ENCODE peak calls at places on chromosomes 3 and 15, in six cellular contexts. B is left ventricle myocardium inferior, T is small intestine, U is spleen, P is SK-N-MC, Y is cardiac muscle cell. X is an unnamed sample. For H3K9me3, the result is how much of the 10 kb centered on the place peaks cover.

GRCh38 chr3:135091956-135092355 is 296.9 kb downstream of the EPHB1 start:
- DNase-seq in P (no peak), U (no peak), T (no peak), Y (no peak), B (no peak), X (no peak)

GRCh38 chr3:16132926-16133325 is 41.6 kb upstream of the GALNT15 start:
- DNase-seq in B (peak), P (no peak), Y (no peak), U (no peak), T (no peak), X (no peak)

GRCh38 chr3:72629191-72629611 is 219.0 kb downstream of the SHQ1 start:
- DNase-seq in P (no peak), B (no peak), U (no peak), Y (no peak), T (peak), X (no peak)

GRCh38 chr15:31391687-31392671 is 65.3 kb downstream of the KLF13 start:
- DNase-seq in P (no peak), Y (peak), B (peak), T (peak), U (peak), X (peak)

GRCh38 chr3:8759038-8759755 is 10.2 kb downstream of the OXTR start:
- DNase-seq in U (no peak), T (no peak), P (no peak), B (no peak), Y (no peak), X (no peak)

GRCh38 chr3:17500618-17501017 is 241.8 kb downstream of the TBC1D5 start:
- DNase-seq in U (no peak), Y (no peak), P (no peak), B (no peak), T (no peak), X (no peak)

GRCh38 chr15:84633311-84634227 is 20.5 kb downstream of the WDR73 start:
- DNase-seq in T (peak), B (peak), Y (peak), U (peak), P (no peak), X (peak)

GRCh38 chr3:110542552-110543164 is 529.0 kb upstream of the NECTIN3 start:
- DNase-seq in Y (peak), U (no peak), T (no peak), P (peak), B (no peak), X (no peak)

GRCh38 chr3:67646586-67647234 is 7.7 kb downstream of the SUCLG2 start:
- DNase-seq in P (no peak), B (no peak), T (no peak), U (no peak), Y (no peak), X (no peak)

GRCh38 chr3:104273046-104273649 is 1093.6 kb upstream of the ALCAM start:
- DNase-seq in B (no peak), P (peak), U (no peak), Y (peak), T (no peak), X (no peak)

GRCh38 chr3:49244589-49245205 is 32.3 kb downstream of the C3orf62 start:
- DNase-seq in U (no peak), Y (no peak), T (no peak), B (no peak), P (no peak), X (no peak)

GRCh38 chr15:43230640-43231115 is 9.9 kb upstream of the EPB42 start:
- DNase-seq in T (no peak), Y (no peak), B (no peak), U (no peak), P (no peak), X (no peak)

GRCh38 chr3:16290007-16290826 is 25.2 kb downstream of the OXNAD1 start:
- DNase-seq in B (no peak), U (no peak), P (no peak), T (peak), Y (peak), X (no peak)

GRCh38 chr3:185758912-185759311 is 65.9 kb downstream of the IGF2BP2 start:
- DNase-seq in B (no peak), U (no peak), P (no peak), T (peak), Y (no peak), X (no peak)

GRCh38 chr15:27219636-27220035 is 248.7 kb downstream of the GABRG3 start:
- DNase-seq in Y (no peak), P (no peak), T (no peak), B (no peak), U (no peak), X (peak)

GRCh38 chr15:27210176-27210575 is 239.2 kb downstream of the GABRG3 start:
- DNase-seq in P (no peak), Y (no peak), T (no peak), B (no peak), U (no peak), X (no peak)

DNA sequence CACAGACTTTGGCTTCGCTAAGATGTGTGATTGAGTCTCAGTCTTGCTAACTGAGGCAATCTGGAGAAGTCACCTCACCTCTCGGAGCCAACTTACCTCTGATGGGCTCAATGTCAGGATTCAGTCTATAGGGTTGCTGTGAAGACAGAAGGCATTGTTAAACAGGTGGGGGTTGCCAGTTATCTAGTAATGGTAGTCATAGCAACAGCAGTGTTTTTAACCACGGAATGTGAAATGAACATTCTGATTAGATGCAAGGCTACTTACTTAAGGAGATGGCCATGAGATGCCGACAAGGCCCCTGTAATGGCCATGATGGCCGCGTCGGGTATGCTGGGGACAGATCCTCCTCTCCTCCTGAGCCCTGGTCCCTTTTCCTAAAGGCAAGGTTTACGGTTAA is 243.1 kb downstream of the GABRG3 start:
- DNase-seq in B (no peak), P (no peak), T (no peak), U (no peak), Y (no peak), X (peak)
- H3K9me3 ChIP-seq in B (under half), P (under half), T (under half), U (under half), Y (under half), X (under half)

GRCh38 chr3:257826-258225 is 61.3 kb downstream of the CHL1 start:
- DNase-seq in U (no peak), B (no peak), P (no peak), T (no peak), Y (no peak), X (no peak)
- H3K9me3 ChIP-seq in U (under half), B (under half), P (under half), T (under half), Y (under half), X (under half)

GRCh38 chr15:25088261-25088790 is 133.5 kb downstream of the SNRPN start:
- DNase-seq in T (no peak), Y (no peak), U (peak), P (no peak), B (no peak), X (peak)
- H3K9me3 ChIP-seq in T (under half), Y (under half), U (half or more), P (under half), B (half or more), X (under half)

GRCh38 chr3:138673641-138674040 is 65.1 kb downstream of the FAIM start:
- DNase-seq in P (no peak), B (no peak), T (no peak), Y (peak), U (no peak), X (no peak)
- H3K9me3 ChIP-seq in P (under half), B (under half), T (under half), Y (under half), U (under half), X (under half)

DNA sequence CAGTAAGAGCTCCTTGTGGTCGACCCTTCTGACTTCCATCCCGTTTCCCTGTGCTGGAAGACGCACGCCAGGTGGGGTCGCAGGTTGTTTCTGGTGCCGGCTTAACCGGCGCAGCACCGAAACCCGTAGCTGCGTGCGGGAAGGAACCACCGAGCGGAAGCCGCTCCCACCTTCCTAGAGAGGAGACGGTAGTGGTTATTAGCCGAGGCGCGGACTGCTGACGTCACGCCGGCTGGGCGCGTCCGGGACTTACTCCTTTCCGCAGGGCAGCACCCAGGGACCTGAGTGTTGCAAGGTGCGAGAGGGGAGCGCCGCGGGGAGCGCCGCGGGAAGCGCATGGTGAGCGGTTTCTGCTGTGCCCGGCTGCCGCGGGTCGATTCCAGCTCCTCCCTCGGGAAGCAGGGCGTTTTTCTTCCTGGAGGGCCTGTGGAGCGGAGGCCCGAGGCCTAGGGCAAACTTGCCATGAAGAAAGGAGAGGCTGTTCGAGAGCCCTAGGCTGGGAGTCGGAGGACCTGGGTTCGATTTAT is at the start of gene ZNF501:
- DNase-seq in Y (peak), U (peak), P (no peak), T (peak), B (peak), X (peak)
- H3K9me3 ChIP-seq in Y (under half), U (half or more), P (under half), T (under half), B (half or more), X (under half)

GRCh38 chr15:20340331-20340811 is 201.2 kb downstream of the GOLGA6L6 start:
- DNase-seq in U (peak), T (no peak), P (no peak), Y (peak), B (peak), X (peak)

GRCh38 chr15:20345401-20345958 is 196.1 kb downstream of the GOLGA6L6 start:
- DNase-seq in Y (no peak), T (no peak), U (peak), P (no peak), B (no peak), X (no peak)

GRCh38 chr15:20341901-20342605 is 199.5 kb downstream of the GOLGA6L6 start:
- DNase-seq in P (no peak), U (peak), T (no peak), Y (peak), B (peak), X (peak)

GRCh38 chr15:20344601-20345400 is 196.8 kb downstream of the GOLGA6L6 start:
- DNase-seq in U (peak), T (no peak), Y (no peak), P (no peak), B (no peak), X (no peak)

GRCh38 chr15:20340931-20341661 is 200.5 kb downstream of the GOLGA6L6 start:
- DNase-seq in B (peak), U (peak), T (no peak), P (no peak), Y (peak), X (peak)
- H3K9me3 ChIP-seq in B (under half), U (half or more), T (under half), P (under half), Y (under half), X (under half)

GRCh38 chr3:19645093-19645492 is 288.9 kb downstream of the EFHB start:
- DNase-seq in Y (no peak), B (no peak), U (no peak), P (no peak), T (no peak), X (no peak)
- H3K9me3 ChIP-seq in Y (under half), B (under half), U (under half), P (under half), T (under half), X (under half)

GRCh38 chr3:189754356-189754755 is 123.2 kb downstream of the TP63 start:
- DNase-seq in Y (no peak), T (no peak), U (no peak), B (no peak), P (no peak), X (no peak)

GRCh38 chr3:189756651-189757078 is 125.5 kb downstream of the TP63 start:
- DNase-seq in Y (no peak), U (no peak), B (no peak), P (no peak), T (no peak), X (no peak)

GRCh38 chr3:189758186-189758585 is 127.0 kb downstream of the TP63 start:
- DNase-seq in P (no peak), T (no peak), B (no peak), U (no peak), Y (no peak), X (no peak)
- H3K9me3 ChIP-seq in P (under half), T (under half), B (under half), U (under half), Y (under half), X (under half)

GRCh38 chr3:127589600-127590281 is 792 bp downstream of the TPRA1 start:
- DNase-seq in T (peak), P (no peak), B (no peak), U (peak), Y (peak), X (no peak)
- H3K9me3 ChIP-seq in T (under half), P (under half), B (under half), U (under half), Y (under half), X (under half)